ENCODE peak calls at places on chromosome 19, in ten cellular contexts. U is esophagus muscularis mucosa; B is fibroblast of pulmonary artery; Z is amniotic stem cell; M is naive B cell; W is body of pancreas; J is stimulated activated naive CD8-positive, alpha-beta T cell treated with anti-CD3 and anti-CD28 coated beads, Interleukin-15, Interleukin-2, amounts not matched to agents 100 U/mL and 50 U/mL, for 24 hours; G is CD4-positive, CD25-positive, alpha-beta regulatory T cell; X is IMR-90; O is SJCRH30. P is an unnamed sample.

GRCh38 chr19:39160523-39160861 is 34.9 kb downstream of the PAK4 start:
- DNase-seq in U (no peak), B (peak), Z (no peak), M (no peak), W (peak), J (no peak), G (no peak), X (peak), O (no peak), P (no peak)

GRCh38 chr19:50255115-50255514 is 51.7 kb downstream of the MYH14 start:
- DNase-seq in U (no peak), B (no peak), Z (no peak), M (no peak), W (no peak), J (no peak), G (no peak), X (no peak), O (no peak), P (peak)

GRCh38 chr19:54207908-54208783 is 7.5 kb downstream of the RPS9 start:
- DNase-seq in U (peak), B (peak), Z (no peak), M (peak), W (peak), J (peak), G (no peak), X (peak), O (no peak), P (no peak)

GRCh38 chr19:10290876-10291553 is 1.3 kb downstream of the ICAM5 start:
- DNase-seq in U (no peak), B (no peak), Z (no peak), M (no peak), W (no peak), J (peak), G (peak), X (peak), O (peak), P (peak)

GRCh38 chr19:954672-955494 is 29.0 kb downstream of the ARID3A start:
- DNase-seq in U (no peak), B (no peak), Z (no peak), M (no peak), W (no peak), J (no peak), G (no peak), X (no peak), O (no peak), P (peak)

GRCh38 chr19:30780032-30780431 is 407.8 kb downstream of the ZNF536 start:
- DNase-seq in U (peak), B (no peak), Z (no peak), M (no peak), W (no peak), J (no peak), G (no peak), X (no peak), O (no peak), P (no peak)

GRCh38 chr19:40775632-40776022 is 306 bp downstream of the MIA start:
- DNase-seq in U (no peak), B (no peak), Z (no peak), M (no peak), W (no peak), J (no peak), G (no peak), X (no peak), O (no peak), P (no peak)

GRCh38 chr19:54339646-54340358 is 840 bp upstream of the LILRA4 start:
- DNase-seq in U (no peak), B (no peak), Z (no peak), M (peak), W (no peak), J (no peak), G (no peak), X (no peak), O (no peak), P (peak)

GRCh38 chr19:51158474-51159129 is 16.5 kb downstream of the SIGLEC7 start:
- DNase-seq in U (no peak), B (peak), Z (no peak), M (peak), W (peak), J (peak), G (peak), X (peak), O (peak), P (peak)

GRCh38 chr19:29893606-29894284 is 48.3 kb upstream of the URI1 start:
- DNase-seq in U (no peak), B (no peak), Z (no peak), M (no peak), W (no peak), J (no peak), G (no peak), X (no peak), O (no peak), P (no peak)

GRCh38 chr19:30172643-30173242 is 199.4 kb upstream of the ZNF536 start:
- DNase-seq in U (peak), B (no peak), Z (no peak), M (no peak), W (no peak), J (no peak), G (no peak), X (no peak), O (no peak), P (no peak)

GRCh38 chr19:6091771-6092291 is 18.5 kb downstream of the RFX2 start:
- DNase-seq in U (no peak), B (no peak), Z (no peak), M (no peak), W (no peak), J (no peak), G (no peak), X (peak), O (no peak), P (no peak)

GRCh38 chr19:4717191-4717965 is 6.3 kb downstream of the DPP9 start:
- DNase-seq in U (no peak), B (peak), Z (no peak), M (no peak), W (no peak), J (no peak), G (no peak), X (peak), O (peak), P (no peak)

GRCh38 chr19:13078897-13079541 is 23.6 kb downstream of the LYL1 start:
- DNase-seq in U (no peak), B (no peak), Z (no peak), M (no peak), W (no peak), J (no peak), G (no peak), X (no peak), O (no peak), P (no peak)

GRCh38 chr19:3094638-3095374 is 644 bp downstream of the GNA11 start:
- DNase-seq in U (no peak), B (peak), Z (no peak), M (peak), W (peak), J (peak), G (peak), X (peak), O (peak), P (no peak)

GRCh38 chr19:4130635-4131438 is 6.9 kb upstream of the MAP2K2 start:
- DNase-seq in U (no peak), B (peak), Z (peak), M (no peak), W (no peak), J (no peak), G (no peak), X (peak), O (peak), P (no peak)

GRCh38 chr19:5595745-5596144 is 26.8 kb downstream of the SAFB2 start:
- DNase-seq in U (no peak), B (no peak), Z (no peak), M (no peak), W (no peak), J (no peak), G (no peak), X (no peak), O (no peak), P (no peak)

GRCh38 chr19:3062165-3063105 is at the start of gene TLE5:
- DNase-seq in U (no peak), B (peak), Z (no peak), M (peak), W (peak), J (peak), G (peak), X (no peak), O (peak), P (peak)

GRCh38 chr19:46616631-46617322 is 8.1 kb downstream of the PTGIR start:
- DNase-seq in U (no peak), B (peak), Z (no peak), M (peak), W (peak), J (peak), G (no peak), X (peak), O (peak), P (peak)

GRCh38 chr19:44111910-44112463 is 1.2 kb upstream of the ZNF225 start:
- DNase-seq in U (no peak), B (peak), Z (peak), M (no peak), W (no peak), J (no peak), G (no peak), X (peak), O (peak), P (no peak)

GRCh38 chr19:33344210-33344609 is 29.3 kb upstream of the CEBPG start:
- DNase-seq in U (no peak), B (peak), Z (no peak), M (no peak), W (no peak), J (no peak), G (no peak), X (no peak), O (no peak), P (no peak)

GRCh38 chr19:55301459-55302331 is 17.9 kb downstream of the BRSK1 start:
- DNase-seq in U (peak), B (peak), Z (peak), M (peak), W (peak), J (peak), G (peak), X (peak), O (peak), P (peak)

GRCh38 chr19:43675269-43675879 is 5.4 kb upstream of the PLAUR start:
- DNase-seq in U (no peak), B (peak), Z (no peak), M (no peak), W (peak), J (no peak), G (no peak), X (peak), O (no peak), P (no peak)

GRCh38 chr19:13938361-13939027 is at the start of gene PODNL1:
- DNase-seq in U (no peak), B (peak), Z (peak), M (no peak), W (no peak), J (no peak), G (no peak), X (peak), O (peak), P (no peak)

GRCh38 chr19:1265611-1266115 is 3.5 kb upstream of the CIRBP start:
- DNase-seq in U (no peak), B (peak), Z (peak), M (no peak), W (peak), J (peak), G (no peak), X (peak), O (peak), P (no peak)

GRCh38 chr19:34504273-34504808 is 22.8 kb downstream of the WTIP start:
- DNase-seq in U (peak), B (no peak), Z (no peak), M (no peak), W (no peak), J (no peak), G (no peak), X (no peak), O (no peak), P (no peak)

GRCh38 chr19:7463575-7463974 is 25.3 kb downstream of the PEX11G start:
- DNase-seq in U (no peak), B (no peak), Z (no peak), M (no peak), W (no peak), J (no peak), G (no peak), X (no peak), O (no peak), P (no peak)

GRCh38 chr19:51654783-51655182 is 8.2 kb upstream of the SIGLEC14 start:
- DNase-seq in U (no peak), B (no peak), Z (no peak), M (no peak), W (no peak), J (no peak), G (no peak), X (no peak), O (no peak), P (no peak)

GRCh38 chr19:13953021-13953531 is 767 bp downstream of the DCAF15 start:
- DNase-seq in U (no peak), B (peak), Z (peak), M (no peak), W (no peak), J (peak), G (no peak), X (peak), O (peak), P (peak)

GRCh38 chr19:39411006-39411831 is 1.2 kb upstream of the PLEKHG2 start:
- DNase-seq in U (no peak), B (peak), Z (no peak), M (peak), W (peak), J (no peak), G (no peak), X (peak), O (no peak), P (no peak)

GRCh38 chr19:48480476-48481190 is 11.5 kb downstream of the CYTH2 start:
- DNase-seq in U (no peak), B (no peak), Z (no peak), M (peak), W (peak), J (peak), G (peak), X (no peak), O (no peak), P (peak)

GRCh38 chr19:47157455-47158321 is 27.1 kb downstream of the SAE1 start:
- DNase-seq in U (no peak), B (peak), Z (no peak), M (no peak), W (peak), J (peak), G (peak), X (peak), O (peak), P (peak)

GRCh38 chr19:17489392-17490030 is 19.2 kb downstream of the SLC27A1 start:
- DNase-seq in U (no peak), B (no peak), Z (no peak), M (no peak), W (no peak), J (no peak), G (no peak), X (no peak), O (no peak), P (no peak)

GRCh38 chr19:1266818-1267440 is 2.2 kb upstream of the CIRBP start:
- DNase-seq in U (no peak), B (peak), Z (no peak), M (peak), W (peak), J (peak), G (peak), X (no peak), O (no peak), P (no peak)

GRCh38 chr19:2491130-2491801 is 15.3 kb downstream of the GADD45B start:
- DNase-seq in U (no peak), B (peak), Z (no peak), M (peak), W (peak), J (no peak), G (no peak), X (peak), O (peak), P (peak)

GRCh38 chr19:58356236-58356970 is 3.1 kb upstream of the A1BG start:
- DNase-seq in U (no peak), B (peak), Z (no peak), M (no peak), W (no peak), J (peak), G (no peak), X (peak), O (no peak), P (peak)

GRCh38 chr19:10146142-10146541 is 26.4 kb upstream of the EIF3G start:
- DNase-seq in U (no peak), B (no peak), Z (no peak), M (no peak), W (no peak), J (no peak), G (no peak), X (no peak), O (no peak), P (no peak)